ENCODE peak calls at places on chromosomes 5 and 9, in four cellular contexts. F, A, R and H are unnamed samples.

GRCh38 chr9:136665111-136665703 is 2.5 kb downstream of the EGFL7 start:
- DNase-seq in F (peak), A (no peak), R (no peak), H (no peak)

GRCh38 chr5:54889826-54890225 is 95.6 kb downstream of the ESM1 start:
- DNase-seq in F (no peak), A (no peak), R (no peak), H (no peak)

GRCh38 chr9:13479071-13479470 is 199.6 kb upstream of the MPDZ start:
- DNase-seq in F (no peak), A (no peak), R (no peak), H (no peak)

GRCh38 chr5:168931638-168932345 is 352.6 kb upstream of the PANK3 start:
- DNase-seq in F (no peak), A (no peak), R (no peak), H (no peak)

GRCh38 chr9:124347206-124347967 is 67.9 kb downstream of the PSMB7 start:
- DNase-seq in F (no peak), A (peak), R (no peak), H (no peak)

GRCh38 chr5:757931-758697 is 26.4 kb downstream of the ZDHHC11B start:
- DNase-seq in F (peak), A (peak), R (no peak), H (peak)

GRCh38 chr5:170861855-170862766 is at the start of gene RANBP17:
- DNase-seq in F (peak), A (peak), R (peak), H (peak)

GRCh38 chr5:33411498-33411897 is 29.3 kb upstream of the TARS1 start:
- DNase-seq in F (no peak), A (no peak), R (no peak), H (no peak)

GRCh38 chr5:122077451-122078115 is 476 bp downstream of the LOX start:
- DNase-seq in F (peak), A (peak), R (no peak), H (peak)

GRCh38 chr5:79436224-79436623 is 77.7 kb downstream of the HOMER1 start:
- DNase-seq in F (no peak), A (no peak), R (no peak), H (no peak)

GRCh38 chr9:126534431-126535186 is 79.1 kb upstream of the LMX1B start:
- DNase-seq in F (no peak), A (no peak), R (no peak), H (peak)

GRCh38 chr5:151413800-151414199 is 33.6 kb upstream of the SLC36A1 start:
- DNase-seq in F (no peak), A (no peak), R (no peak), H (no peak)

GRCh38 chr9:2066312-2067273 is 51.4 kb downstream of the SMARCA2 start:
- DNase-seq in F (peak), A (no peak), R (no peak), H (no peak)

GRCh38 chr9:23820731-23821399 is 5.2 kb downstream of the ELAVL2 start:
- DNase-seq in F (no peak), A (no peak), R (no peak), H (no peak)

GRCh38 chr5:68554566-68555279 is 339.2 kb downstream of the PIK3R1 start:
- DNase-seq in F (peak), A (no peak), R (peak), H (peak)

GRCh38 chr9:76585487-76586459 is 126.8 kb downstream of the GCNT1 start:
- DNase-seq in F (peak), A (no peak), R (no peak), H (no peak)
- H3K27ac ChIP-seq in F (no peak), A (no peak), R (no peak), H (no peak)

GRCh38 chr5:4970171-4970570 is 170.0 kb upstream of the ADAMTS16 start:
- DNase-seq in F (no peak), A (no peak), R (no peak), H (no peak)
- TF ChIP-seq CTCF in F (no peak), A (no peak), R (no peak), H (no peak)

DNA sequence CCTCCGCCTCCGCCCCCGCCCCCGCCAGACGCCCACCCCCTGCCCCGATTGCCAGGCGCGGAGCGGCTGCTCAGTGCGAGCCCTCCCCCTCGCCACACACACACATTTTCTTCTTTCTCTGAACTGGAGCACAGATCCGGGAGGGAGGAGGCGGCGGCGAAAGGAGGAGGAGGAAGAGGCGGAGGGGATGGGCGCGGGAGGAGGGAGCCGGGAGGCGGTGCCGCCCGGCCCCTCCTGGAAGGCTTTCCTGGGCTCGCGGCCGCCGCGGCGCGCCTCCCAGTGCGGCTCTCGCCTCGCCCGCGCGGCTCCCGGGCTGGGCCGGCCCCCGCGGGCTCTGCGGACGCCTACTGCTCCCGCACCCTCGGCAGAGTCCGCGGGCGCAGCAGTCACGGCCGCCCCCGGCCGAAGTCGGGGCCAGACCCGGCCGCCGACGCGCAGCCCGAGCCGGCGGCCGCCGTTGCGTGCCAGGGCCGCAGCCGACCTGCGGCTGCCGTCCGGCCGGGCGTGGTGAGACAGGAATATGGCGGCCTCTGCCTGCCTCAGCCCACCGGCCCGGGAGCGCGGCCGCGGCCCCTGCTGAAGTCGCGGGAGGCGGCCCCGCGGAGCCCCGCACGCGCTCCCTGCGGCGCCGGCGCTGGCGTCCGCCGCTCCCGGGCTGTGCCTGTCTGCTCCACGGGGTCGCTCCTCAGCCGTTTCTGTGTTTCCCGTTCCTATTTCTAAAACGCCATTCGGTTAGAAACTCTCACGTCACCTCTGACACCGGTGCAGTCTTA is 401 bp upstream of the GNAQ start:
- DNase-seq in F (peak), A (peak), R (peak), H (peak)
- TF ChIP-seq POLR2A in F (peak), A (no peak), R (no peak), H (peak)

DNA sequence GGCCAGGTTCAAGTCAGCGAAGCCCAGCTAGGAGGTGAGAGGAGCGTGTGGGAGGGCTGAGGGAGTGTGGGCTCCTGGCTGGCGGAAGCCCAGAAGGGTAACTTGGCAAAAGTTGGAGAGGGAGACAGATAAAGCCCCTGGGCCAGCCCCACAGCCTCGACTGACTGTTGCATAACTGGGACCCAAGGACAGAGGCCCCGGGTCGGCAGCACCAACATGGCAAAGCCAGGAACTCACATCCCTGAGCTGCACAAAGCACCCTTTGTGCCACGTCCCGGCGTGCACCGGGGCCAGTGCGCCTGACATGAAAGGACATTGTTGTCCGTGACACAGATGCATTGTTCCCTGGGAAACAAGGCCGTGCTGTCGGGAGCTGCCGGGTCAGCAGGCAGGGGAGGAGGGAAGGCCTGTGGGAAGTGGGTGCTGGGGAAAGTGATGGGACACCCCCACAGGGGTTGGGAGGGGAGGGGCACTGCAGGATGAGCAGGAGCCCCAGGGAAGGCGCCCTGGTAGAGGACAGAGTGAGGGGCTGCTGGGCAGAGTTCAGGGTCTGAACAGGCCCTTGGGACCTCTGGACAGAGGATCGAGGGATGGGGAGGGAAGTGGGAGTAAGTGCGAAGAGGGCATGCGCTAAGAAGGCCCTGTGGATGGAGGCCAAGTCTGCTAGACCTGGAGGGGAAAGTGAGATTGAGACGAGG is 13.0 kb upstream of the DPM2 start:
- DNase-seq in F (peak), A (peak), R (no peak), H (peak)
- H3K27ac ChIP-seq in F (peak), A (peak), R (peak), H (peak)

GRCh38 chr5:60958088-60958487 is 13.1 kb downstream of the NDUFAF2 start:
- DNase-seq in F (no peak), A (no peak), R (no peak), H (no peak)

GRCh38 chr5:60959156-60959555 is 14.2 kb downstream of the NDUFAF2 start:
- DNase-seq in F (no peak), A (no peak), R (peak), H (no peak)

GRCh38 chr5:60961685-60962084 is 16.7 kb downstream of the NDUFAF2 start:
- DNase-seq in F (no peak), A (no peak), R (no peak), H (no peak)

GRCh38 chr5:60958712-60959111 is 13.7 kb downstream of the NDUFAF2 start:
- DNase-seq in F (no peak), A (no peak), R (no peak), H (no peak)

GRCh38 chr5:60960591-60960990 is 15.6 kb downstream of the NDUFAF2 start:
- DNase-seq in F (no peak), A (no peak), R (peak), H (no peak)
- TF ChIP-seq CTCF in F (peak), A (no peak), R (peak), H (peak)

GRCh38 chr5:150406120-150407096 is 6.3 kb downstream of the CD74 start:
- DNase-seq in F (no peak), A (no peak), R (no peak), H (no peak)
- TF ChIP-seq POLR2A in F (no peak), A (no peak), R (no peak), H (no peak)

DNA sequence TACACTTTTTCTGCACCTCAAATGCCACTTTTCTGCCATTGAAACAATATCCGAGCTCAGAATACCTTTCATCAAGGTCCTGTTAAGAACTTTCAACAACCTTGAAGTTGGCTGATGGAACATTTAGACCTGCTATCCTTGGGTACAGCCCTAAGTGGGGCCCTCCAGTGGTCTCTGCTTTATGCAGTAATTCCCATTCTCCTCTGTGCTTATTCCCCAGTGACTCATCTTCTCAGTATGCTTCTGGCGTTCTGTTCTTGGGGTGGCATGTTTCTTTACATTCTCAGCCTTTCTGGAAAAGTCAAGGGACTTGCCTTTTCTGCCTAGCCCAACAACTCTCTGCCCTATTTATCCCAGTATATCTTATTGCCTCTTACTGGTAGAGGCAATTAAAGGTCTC is 7.1 kb downstream of the ANP32B start:
- DNase-seq in F (no peak), A (no peak), R (no peak), H (no peak)
- H3K27ac ChIP-seq in F (no peak), A (no peak), R (peak), H (no peak)

DNA sequence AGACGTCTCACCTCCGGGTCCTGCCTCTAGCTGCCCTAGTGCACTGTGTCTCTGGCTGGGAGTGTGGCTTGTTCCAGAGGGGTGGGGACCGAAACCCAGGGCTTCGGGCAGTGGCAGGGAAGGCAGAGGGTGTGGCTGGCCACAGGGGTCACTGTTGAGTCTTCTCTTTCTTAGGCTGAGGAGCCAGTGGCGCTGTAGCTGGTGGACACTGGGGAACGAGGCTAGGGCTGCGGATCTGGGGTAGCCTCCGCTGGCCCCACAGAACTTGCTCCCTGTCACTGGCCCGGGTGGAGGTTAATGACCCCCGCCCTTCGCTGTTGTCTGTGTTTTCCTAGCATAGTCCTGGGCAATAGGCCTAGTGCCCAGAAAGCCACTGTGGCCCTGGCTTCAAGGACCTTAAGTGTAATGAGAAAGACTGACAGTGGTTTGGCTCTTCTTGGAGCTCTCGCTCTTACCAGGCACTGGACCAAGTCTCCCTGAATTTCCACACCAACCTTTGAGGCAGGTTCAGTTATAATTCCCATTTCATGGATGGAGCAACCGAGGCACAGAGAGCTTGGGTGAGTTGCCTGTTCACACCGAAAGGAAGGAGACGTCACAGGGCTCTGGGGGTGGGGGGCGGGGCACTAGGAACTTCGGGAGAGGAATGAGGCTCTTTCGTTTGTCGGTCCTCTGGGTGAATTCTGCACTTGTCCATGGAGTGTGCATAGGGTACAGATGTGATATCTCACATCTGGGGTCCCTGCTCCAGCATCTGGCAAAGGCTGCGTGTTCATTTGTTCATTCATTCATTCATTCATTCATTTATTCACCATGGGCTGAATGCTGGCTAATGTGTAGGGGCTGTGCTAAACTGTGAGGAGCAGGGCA is 4.8 kb upstream of the IER5L start:
- DNase-seq in F (peak), A (no peak), R (no peak), H (peak)
- TF ChIP-seq CTCF in F (peak), A (no peak), R (peak), H (peak)

GRCh38 chr9:133362359-133363044 is 6.2 kb downstream of the SURF2 start:
- DNase-seq in F (no peak), A (no peak), R (no peak), H (no peak)

GRCh38 chr9:133361507-133362092 is 5.2 kb downstream of the SURF2 start:
- DNase-seq in F (no peak), A (no peak), R (no peak), H (no peak)

GRCh38 chr9:133359420-133360175 is 3.2 kb downstream of the SURF2 start:
- DNase-seq in F (peak), A (no peak), R (no peak), H (no peak)

GRCh38 chr9:133357656-133358055 is 1.3 kb downstream of the SURF2 start:
- DNase-seq in F (no peak), A (no peak), R (no peak), H (no peak)

GRCh38 chr9:133360400-133361393 is 4.3 kb downstream of the SURF2 start:
- DNase-seq in F (no peak), A (no peak), R (no peak), H (peak)
- TF ChIP-seq POLR2A in F (no peak), A (no peak), R (no peak), H (no peak)